ENCODE peak calls at places on chromosome 3, in five cellular contexts. One of them, this sample, is unnamed.

GRCh38 chr3:25582242-25582641 is 82.5 kb downstream of the TOP2B start:
- DNase-seq in H1: no peak
- DNase-seq in IMR-90: peak
- DNase-seq in H9: no peak
- DNase-seq in mesendoderm: peak
- DNase-seq in this sample: no peak

GRCh38 chr3:71831599-71831998 is 46.7 kb upstream of the PROK2 start:
- DNase-seq in H1: no peak
- DNase-seq in IMR-90: no peak
- DNase-seq in H9: no peak
- DNase-seq in mesendoderm: no peak
- DNase-seq in this sample: no peak

GRCh38 chr3:59317386-59317785 is 267.6 kb upstream of the CFAP20DC start:
- DNase-seq in H1: no peak
- DNase-seq in IMR-90: no peak
- DNase-seq in H9: no peak
- DNase-seq in mesendoderm: no peak
- DNase-seq in this sample: no peak

GRCh38 chr3:43923101-43923979 is 232.6 kb downstream of the ABHD5 start:
- DNase-seq in H1: no peak
- DNase-seq in IMR-90: no peak
- DNase-seq in H9: no peak
- DNase-seq in mesendoderm: no peak
- DNase-seq in this sample: no peak

GRCh38 chr3:24475945-24476344 is 18.7 kb downstream of the THRB start:
- DNase-seq in H1: no peak
- DNase-seq in IMR-90: no peak
- DNase-seq in H9: no peak
- DNase-seq in mesendoderm: peak
- DNase-seq in this sample: no peak

GRCh38 chr3:112230033-112230432 is 64.0 kb downstream of the SLC9C1 start:
- DNase-seq in H1: no peak
- DNase-seq in IMR-90: no peak
- DNase-seq in H9: no peak
- DNase-seq in mesendoderm: no peak
- DNase-seq in this sample: no peak

GRCh38 chr3:119731545-119732343 is 28.9 kb downstream of the CFAP91 start:
- DNase-seq in H1: no peak
- DNase-seq in IMR-90: peak
- DNase-seq in H9: no peak
- DNase-seq in mesendoderm: no peak
- DNase-seq in this sample: peak

GRCh38 chr3:183318846-183319770 is 66.1 kb downstream of the B3GNT5 start:
- DNase-seq in H1: no peak
- DNase-seq in IMR-90: no peak
- DNase-seq in H9: no peak
- DNase-seq in mesendoderm: no peak
- DNase-seq in this sample: no peak

GRCh38 chr3:77686560-77686959 is 646.7 kb downstream of the ROBO2 start:
- DNase-seq in H1: peak
- DNase-seq in IMR-90: no peak
- DNase-seq in H9: peak
- DNase-seq in mesendoderm: no peak
- DNase-seq in this sample: no peak

DNA sequence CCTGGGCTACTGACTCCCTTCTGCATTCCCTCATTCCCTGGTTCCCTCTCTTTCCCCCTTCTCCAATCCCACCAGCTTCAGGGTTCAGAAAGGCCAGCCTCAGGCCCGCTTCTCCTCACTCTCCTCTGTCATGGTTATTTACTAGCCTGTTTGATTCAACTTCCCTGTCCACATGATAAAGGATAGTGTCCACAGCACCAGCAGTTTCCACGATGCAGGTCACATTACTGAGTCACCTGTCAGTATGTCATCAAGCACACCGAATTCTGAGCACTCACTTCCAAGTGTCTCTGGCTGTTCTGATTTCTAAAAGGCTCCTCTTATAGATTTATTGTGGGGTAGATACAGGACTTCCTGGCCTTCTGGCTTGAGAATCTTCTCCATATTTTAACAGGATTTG is 96.6 kb upstream of the CTNNB1 start:
- DNase-seq in H1: no peak
- DNase-seq in IMR-90: no peak
- DNase-seq in H9: no peak
- DNase-seq in mesendoderm: no peak
- DNase-seq in this sample: no peak
- H3K9ac ChIP-seq in H1: no peak
- H3K9ac ChIP-seq in IMR-90: no peak
- H3K9ac ChIP-seq in H9: no peak
- H3K9ac ChIP-seq in mesendoderm: no peak
- H3K9ac ChIP-seq in this sample: no peak

GRCh38 chr3:4978966-4979400 is 254 bp upstream of the BHLHE40 start:
- DNase-seq in H1: peak
- DNase-seq in IMR-90: peak
- DNase-seq in H9: peak
- DNase-seq in mesendoderm: peak
- DNase-seq in this sample: no peak
- H2BK120ac ChIP-seq in H1: no peak
- H2BK120ac ChIP-seq in IMR-90: peak
- H2BK120ac ChIP-seq in H9: no peak
- H2BK120ac ChIP-seq in mesendoderm: peak
- H2BK120ac ChIP-seq in this sample: no peak

GRCh38 chr3:12447075-12447474 is 37.2 kb upstream of the TSEN2 start:
- DNase-seq in H1: no peak
- DNase-seq in IMR-90: no peak
- DNase-seq in H9: no peak
- DNase-seq in mesendoderm: no peak
- DNase-seq in this sample: no peak
- H3K9ac ChIP-seq in H1: no peak
- H3K9ac ChIP-seq in IMR-90: no peak
- H3K9ac ChIP-seq in H9: no peak
- H3K9ac ChIP-seq in mesendoderm: no peak
- H3K9ac ChIP-seq in this sample: no peak

GRCh38 chr3:171428892-171429291 is 31.3 kb downstream of the TNIK start:
- DNase-seq in H1: no peak
- DNase-seq in IMR-90: no peak
- DNase-seq in H9: no peak
- DNase-seq in mesendoderm: no peak
- DNase-seq in this sample: no peak
- H2BK120ac ChIP-seq in H1: peak
- H2BK120ac ChIP-seq in IMR-90: no peak
- H2BK120ac ChIP-seq in H9: no peak
- H2BK120ac ChIP-seq in mesendoderm: no peak
- H2BK120ac ChIP-seq in this sample: no peak

GRCh38 chr3:187921391-187921790 is 176.1 kb upstream of the BCL6 start:
- DNase-seq in H1: no peak
- DNase-seq in IMR-90: no peak
- DNase-seq in H9: no peak
- DNase-seq in mesendoderm: no peak
- DNase-seq in this sample: no peak

GRCh38 chr3:187919535-187919934 is 174.3 kb upstream of the BCL6 start:
- DNase-seq in H1: no peak
- DNase-seq in IMR-90: no peak
- DNase-seq in H9: no peak
- DNase-seq in mesendoderm: no peak
- DNase-seq in this sample: no peak

GRCh38 chr3:187919018-187919417 is 173.8 kb upstream of the BCL6 start:
- DNase-seq in H1: no peak
- DNase-seq in IMR-90: no peak
- DNase-seq in H9: no peak
- DNase-seq in mesendoderm: no peak
- DNase-seq in this sample: no peak

GRCh38 chr3:187920871-187921270 is 175.6 kb upstream of the BCL6 start:
- DNase-seq in H1: no peak
- DNase-seq in IMR-90: peak
- DNase-seq in H9: no peak
- DNase-seq in mesendoderm: no peak
- DNase-seq in this sample: no peak

GRCh38 chr3:187919990-187920389 is 174.7 kb upstream of the BCL6 start:
- DNase-seq in H1: no peak
- DNase-seq in IMR-90: peak
- DNase-seq in H9: no peak
- DNase-seq in mesendoderm: no peak
- DNase-seq in this sample: no peak
- H3K9ac ChIP-seq in H1: no peak
- H3K9ac ChIP-seq in IMR-90: no peak
- H3K9ac ChIP-seq in H9: no peak
- H3K9ac ChIP-seq in mesendoderm: no peak
- H3K9ac ChIP-seq in this sample: no peak